ENCODE peak calls at places on chromosomes 3 and 15, in seven cellular contexts. One of them, this sample, is unnamed.

GRCh38 chr3:112115161-112115739 is 17.8 kb downstream of the GCSAM start:
- DNase-seq in neural crest cell: no peak
- DNase-seq in amniotic stem cell: no peak
- DNase-seq in stimulated activated CD8-positive, alpha-beta memory T cell treated with anti-CD3 and anti-CD28 coated beads, Interleukin-7, amount 100 ng/mL, for 24 hours: no peak
- DNase-seq in NCI-H510A: no peak
- DNase-seq in MG63: no peak
- DNase-seq in Caki2: no peak
- DNase-seq in this sample: no peak

GRCh38 chr15:94327356-94327936 is 96.1 kb downstream of the MCTP2 start:
- DNase-seq in neural crest cell: peak
- DNase-seq in amniotic stem cell: no peak
- DNase-seq in stimulated activated CD8-positive, alpha-beta memory T cell treated with anti-CD3 and anti-CD28 coated beads, Interleukin-7, amount 100 ng/mL, for 24 hours: no peak
- DNase-seq in NCI-H510A: no peak
- DNase-seq in MG63: no peak
- DNase-seq in Caki2: peak
- DNase-seq in this sample: no peak

GRCh38 chr3:157226173-157226847 is 66.4 kb upstream of the CCNL1 start:
- DNase-seq in neural crest cell: no peak
- DNase-seq in amniotic stem cell: no peak
- DNase-seq in stimulated activated CD8-positive, alpha-beta memory T cell treated with anti-CD3 and anti-CD28 coated beads, Interleukin-7, amount 100 ng/mL, for 24 hours: no peak
- DNase-seq in NCI-H510A: no peak
- DNase-seq in MG63: no peak
- DNase-seq in Caki2: no peak
- DNase-seq in this sample: no peak

GRCh38 chr3:197516517-197516889 is 39.3 kb downstream of the BDH1 start:
- DNase-seq in neural crest cell: no peak
- DNase-seq in amniotic stem cell: peak
- DNase-seq in stimulated activated CD8-positive, alpha-beta memory T cell treated with anti-CD3 and anti-CD28 coated beads, Interleukin-7, amount 100 ng/mL, for 24 hours: peak
- DNase-seq in NCI-H510A: no peak
- DNase-seq in MG63: peak
- DNase-seq in Caki2: peak
- DNase-seq in this sample: no peak

GRCh38 chr3:144229973-144230372 is 258.4 kb downstream of the DIPK2A start:
- DNase-seq in neural crest cell: no peak
- DNase-seq in amniotic stem cell: no peak
- DNase-seq in stimulated activated CD8-positive, alpha-beta memory T cell treated with anti-CD3 and anti-CD28 coated beads, Interleukin-7, amount 100 ng/mL, for 24 hours: no peak
- DNase-seq in NCI-H510A: no peak
- DNase-seq in MG63: peak
- DNase-seq in Caki2: no peak
- DNase-seq in this sample: no peak

GRCh38 chr3:197555281-197556261 is at the start of gene BDH1:
- DNase-seq in neural crest cell: peak
- DNase-seq in amniotic stem cell: no peak
- DNase-seq in stimulated activated CD8-positive, alpha-beta memory T cell treated with anti-CD3 and anti-CD28 coated beads, Interleukin-7, amount 100 ng/mL, for 24 hours: peak
- DNase-seq in NCI-H510A: peak
- DNase-seq in MG63: peak
- DNase-seq in Caki2: no peak
- DNase-seq in this sample: no peak

GRCh38 chr3:127775398-127776109 is 46.8 kb downstream of the MGLL start:
- DNase-seq in neural crest cell: peak
- DNase-seq in amniotic stem cell: peak
- DNase-seq in stimulated activated CD8-positive, alpha-beta memory T cell treated with anti-CD3 and anti-CD28 coated beads, Interleukin-7, amount 100 ng/mL, for 24 hours: no peak
- DNase-seq in NCI-H510A: no peak
- DNase-seq in MG63: peak
- DNase-seq in Caki2: no peak
- DNase-seq in this sample: no peak

GRCh38 chr3:128153156-128154011 is at the start of gene EEFSEC:
- DNase-seq in neural crest cell: peak
- DNase-seq in amniotic stem cell: peak
- DNase-seq in stimulated activated CD8-positive, alpha-beta memory T cell treated with anti-CD3 and anti-CD28 coated beads, Interleukin-7, amount 100 ng/mL, for 24 hours: peak
- DNase-seq in NCI-H510A: peak
- DNase-seq in MG63: peak
- DNase-seq in Caki2: peak
- DNase-seq in this sample: no peak

GRCh38 chr3:78757734-78758133 is 1010.1 kb downstream of the ROBO1 start:
- DNase-seq in neural crest cell: no peak
- DNase-seq in amniotic stem cell: no peak
- DNase-seq in stimulated activated CD8-positive, alpha-beta memory T cell treated with anti-CD3 and anti-CD28 coated beads, Interleukin-7, amount 100 ng/mL, for 24 hours: no peak
- DNase-seq in NCI-H510A: no peak
- DNase-seq in MG63: no peak
- DNase-seq in Caki2: no peak
- DNase-seq in this sample: no peak

GRCh38 chr3:13703071-13703470 is 154.1 kb downstream of the FBLN2 start:
- DNase-seq in neural crest cell: no peak
- DNase-seq in amniotic stem cell: no peak
- DNase-seq in stimulated activated CD8-positive, alpha-beta memory T cell treated with anti-CD3 and anti-CD28 coated beads, Interleukin-7, amount 100 ng/mL, for 24 hours: no peak
- DNase-seq in NCI-H510A: no peak
- DNase-seq in MG63: no peak
- DNase-seq in Caki2: no peak
- DNase-seq in this sample: no peak

GRCh38 chr15:66744610-66745279 is 42.7 kb downstream of the SMAD6 start:
- DNase-seq in neural crest cell: no peak
- DNase-seq in amniotic stem cell: no peak
- DNase-seq in stimulated activated CD8-positive, alpha-beta memory T cell treated with anti-CD3 and anti-CD28 coated beads, Interleukin-7, amount 100 ng/mL, for 24 hours: no peak
- DNase-seq in NCI-H510A: no peak
- DNase-seq in MG63: no peak
- DNase-seq in Caki2: no peak
- DNase-seq in this sample: no peak

GRCh38 chr15:101451192-101451799 is 38.2 kb downstream of the PCSK6 start:
- DNase-seq in neural crest cell: no peak
- DNase-seq in amniotic stem cell: no peak
- DNase-seq in stimulated activated CD8-positive, alpha-beta memory T cell treated with anti-CD3 and anti-CD28 coated beads, Interleukin-7, amount 100 ng/mL, for 24 hours: no peak
- DNase-seq in NCI-H510A: no peak
- DNase-seq in MG63: no peak
- DNase-seq in Caki2: no peak
- DNase-seq in this sample: no peak

GRCh38 chr3:4825572-4826236 is 153.5 kb upstream of the BHLHE40 start:
- DNase-seq in neural crest cell: no peak
- DNase-seq in amniotic stem cell: no peak
- DNase-seq in stimulated activated CD8-positive, alpha-beta memory T cell treated with anti-CD3 and anti-CD28 coated beads, Interleukin-7, amount 100 ng/mL, for 24 hours: no peak
- DNase-seq in NCI-H510A: no peak
- DNase-seq in MG63: no peak
- DNase-seq in Caki2: no peak
- DNase-seq in this sample: no peak

GRCh38 chr15:99628374-99629001 is 62.7 kb downstream of the MEF2A start:
- DNase-seq in neural crest cell: no peak
- DNase-seq in amniotic stem cell: no peak
- DNase-seq in stimulated activated CD8-positive, alpha-beta memory T cell treated with anti-CD3 and anti-CD28 coated beads, Interleukin-7, amount 100 ng/mL, for 24 hours: no peak
- DNase-seq in NCI-H510A: no peak
- DNase-seq in MG63: no peak
- DNase-seq in Caki2: no peak
- DNase-seq in this sample: no peak

GRCh38 chr15:52440414-52440813 is 88.3 kb downstream of the MYO5A start:
- DNase-seq in neural crest cell: no peak
- DNase-seq in amniotic stem cell: no peak
- DNase-seq in stimulated activated CD8-positive, alpha-beta memory T cell treated with anti-CD3 and anti-CD28 coated beads, Interleukin-7, amount 100 ng/mL, for 24 hours: no peak
- DNase-seq in NCI-H510A: no peak
- DNase-seq in MG63: no peak
- DNase-seq in Caki2: peak
- DNase-seq in this sample: no peak

GRCh38 chr15:77967785-77968184 is 109.7 kb downstream of the TBC1D2B start:
- DNase-seq in neural crest cell: no peak
- DNase-seq in amniotic stem cell: no peak
- DNase-seq in stimulated activated CD8-positive, alpha-beta memory T cell treated with anti-CD3 and anti-CD28 coated beads, Interleukin-7, amount 100 ng/mL, for 24 hours: no peak
- DNase-seq in NCI-H510A: no peak
- DNase-seq in MG63: no peak
- DNase-seq in Caki2: no peak
- DNase-seq in this sample: no peak

GRCh38 chr15:72503147-72503546 is 29.0 kb downstream of the ARIH1 start:
- DNase-seq in neural crest cell: no peak
- DNase-seq in amniotic stem cell: no peak
- DNase-seq in stimulated activated CD8-positive, alpha-beta memory T cell treated with anti-CD3 and anti-CD28 coated beads, Interleukin-7, amount 100 ng/mL, for 24 hours: no peak
- DNase-seq in NCI-H510A: no peak
- DNase-seq in MG63: no peak
- DNase-seq in Caki2: no peak
- DNase-seq in this sample: no peak

GRCh38 chr15:63792584-63792983 is 41.2 kb downstream of the HERC1 start:
- DNase-seq in neural crest cell: no peak
- DNase-seq in amniotic stem cell: no peak
- DNase-seq in stimulated activated CD8-positive, alpha-beta memory T cell treated with anti-CD3 and anti-CD28 coated beads, Interleukin-7, amount 100 ng/mL, for 24 hours: no peak
- DNase-seq in NCI-H510A: no peak
- DNase-seq in MG63: no peak
- DNase-seq in Caki2: no peak
- DNase-seq in this sample: no peak

GRCh38 chr3:184557348-184557950 is 4.1 kb upstream of the EPHB3 start:
- DNase-seq in neural crest cell: no peak
- DNase-seq in amniotic stem cell: no peak
- DNase-seq in stimulated activated CD8-positive, alpha-beta memory T cell treated with anti-CD3 and anti-CD28 coated beads, Interleukin-7, amount 100 ng/mL, for 24 hours: no peak
- DNase-seq in NCI-H510A: no peak
- DNase-seq in MG63: no peak
- DNase-seq in Caki2: no peak
- DNase-seq in this sample: no peak

GRCh38 chr3:12198301-12198700 is 39.6 kb upstream of the TIMP4 start:
- DNase-seq in neural crest cell: no peak
- DNase-seq in amniotic stem cell: no peak
- DNase-seq in stimulated activated CD8-positive, alpha-beta memory T cell treated with anti-CD3 and anti-CD28 coated beads, Interleukin-7, amount 100 ng/mL, for 24 hours: no peak
- DNase-seq in NCI-H510A: no peak
- DNase-seq in MG63: no peak
- DNase-seq in Caki2: peak
- DNase-seq in this sample: no peak

GRCh38 chr3:105843895-105844500 is 24.8 kb downstream of the CBLB start:
- DNase-seq in neural crest cell: no peak
- DNase-seq in amniotic stem cell: no peak
- DNase-seq in stimulated activated CD8-positive, alpha-beta memory T cell treated with anti-CD3 and anti-CD28 coated beads, Interleukin-7, amount 100 ng/mL, for 24 hours: no peak
- DNase-seq in NCI-H510A: no peak
- DNase-seq in MG63: no peak
- DNase-seq in Caki2: no peak
- DNase-seq in this sample: no peak

GRCh38 chr15:47857384-47858168 is 140.3 kb downstream of the SEMA6D start:
- DNase-seq in neural crest cell: no peak
- DNase-seq in amniotic stem cell: no peak
- DNase-seq in stimulated activated CD8-positive, alpha-beta memory T cell treated with anti-CD3 and anti-CD28 coated beads, Interleukin-7, amount 100 ng/mL, for 24 hours: no peak
- DNase-seq in NCI-H510A: no peak
- DNase-seq in MG63: no peak
- DNase-seq in Caki2: no peak
- DNase-seq in this sample: no peak

GRCh38 chr3:73405000-73405399 is 219.7 kb downstream of the PDZRN3 start:
- DNase-seq in neural crest cell: no peak
- DNase-seq in amniotic stem cell: no peak
- DNase-seq in stimulated activated CD8-positive, alpha-beta memory T cell treated with anti-CD3 and anti-CD28 coated beads, Interleukin-7, amount 100 ng/mL, for 24 hours: no peak
- DNase-seq in NCI-H510A: no peak
- DNase-seq in MG63: no peak
- DNase-seq in Caki2: no peak
- DNase-seq in this sample: no peak

GRCh38 chr3:41701196-41701698 is 260.7 kb downstream of the ULK4 start:
- DNase-seq in neural crest cell: no peak
- DNase-seq in amniotic stem cell: no peak
- DNase-seq in stimulated activated CD8-positive, alpha-beta memory T cell treated with anti-CD3 and anti-CD28 coated beads, Interleukin-7, amount 100 ng/mL, for 24 hours: no peak
- DNase-seq in NCI-H510A: no peak
- DNase-seq in MG63: no peak
- DNase-seq in Caki2: no peak
- DNase-seq in this sample: no peak

GRCh38 chr3:88076712-88077111 is 17.7 kb downstream of the ZNF654 start:
- DNase-seq in neural crest cell: no peak
- DNase-seq in amniotic stem cell: no peak
- DNase-seq in stimulated activated CD8-positive, alpha-beta memory T cell treated with anti-CD3 and anti-CD28 coated beads, Interleukin-7, amount 100 ng/mL, for 24 hours: no peak
- DNase-seq in NCI-H510A: no peak
- DNase-seq in MG63: no peak
- DNase-seq in Caki2: no peak
- DNase-seq in this sample: no peak

GRCh38 chr15:61049934-61050333 is 179.2 kb downstream of the RORA start:
- DNase-seq in neural crest cell: no peak
- DNase-seq in amniotic stem cell: no peak
- DNase-seq in stimulated activated CD8-positive, alpha-beta memory T cell treated with anti-CD3 and anti-CD28 coated beads, Interleukin-7, amount 100 ng/mL, for 24 hours: no peak
- DNase-seq in NCI-H510A: no peak
- DNase-seq in MG63: peak
- DNase-seq in Caki2: peak
- DNase-seq in this sample: no peak